ENCODE peak calls at places on chromosomes 4 and X, in five cellular contexts. M, B, S, U and H are unnamed samples.

GRCh38 chr4:112557676-112558411 is 41.9 kb upstream of the NEUROG2 start:
- DNase-seq in B (no peak), U (peak), M (no peak), S (no peak), H (no peak)

GRCh38 chr4:80125252-80126177 is 52.5 kb upstream of the ANTXR2 start:
- DNase-seq in B (no peak), M (peak), U (peak), S (no peak), H (peak)

GRCh38 chr4:110867251-110867960 is 244.5 kb upstream of the PITX2 start:
- DNase-seq in U (no peak), M (no peak), B (no peak), S (no peak), H (no peak)

GRCh38 chr4:138562544-138562961 is 320.4 kb upstream of the SLC7A11 start:
- DNase-seq in B (no peak), U (peak), S (no peak), M (peak), H (no peak)

GRCh38 chrX:39492495-39493162 is 605.1 kb downstream of the BCOR start:
- DNase-seq in B (no peak), U (no peak), M (no peak), S (no peak), H (no peak)

GRCh38 chr4:169115897-169116254 is 105.8 kb upstream of the CBR4 start:
- DNase-seq in B (peak), U (peak), M (peak), S (no peak), H (no peak)

GRCh38 chrX:9327747-9328145 is 137.1 kb upstream of the TBL1X start:
- DNase-seq in M (no peak), S (no peak), B (no peak), U (peak), H (no peak)

GRCh38 chr4:143616771-143617170 is 83.7 kb downstream of the FREM3 start:
- DNase-seq in S (no peak), U (peak), B (no peak), M (no peak), H (no peak)

GRCh38 chr4:118322831-118323502 is 29.8 kb downstream of the PRSS12 start:
- DNase-seq in S (no peak), M (no peak), U (peak), B (no peak), H (no peak)

GRCh38 chrX:2283111-2283847 is 217.5 kb downstream of the DHRSX start:
- DNase-seq in S (no peak), U (no peak), B (no peak), M (no peak), H (no peak)

GRCh38 chr4:27267435-27268355 is 407.1 kb downstream of the STIM2 start:
- DNase-seq in M (no peak), B (no peak), U (no peak), S (no peak), H (no peak)

GRCh38 chrX:1488141-1488540 is 35.4 kb upstream of the ASMTL start:
- DNase-seq in M (no peak), B (no peak), U (no peak), S (no peak), H (no peak)